ENCODE peak calls at places on chromosomes 12 and 14, in seven cellular contexts. E is ovary, G is adrenal gland, H is upper lobe of left lung, A is Peyer's patch, W is transverse colon, F is esophagus squamous epithelium. Q is an unnamed sample.

GRCh38 chr12:10361084-10361483 is 28.8 kb downstream of the KLRK1 start:
- DNase-seq in E (no peak), G (no peak), H (no peak), A (no peak), W (no peak), F (no peak), Q (no peak)

GRCh38 chr12:124588689-124589318 is 21.4 kb upstream of the NCOR2 start:
- DNase-seq in E (no peak), G (peak; percentile 71), H (peak; percentile 72), A (no peak), W (no peak), F (no peak), Q (no peak)

GRCh38 chr12:105444809-105445102 is 114.3 kb downstream of the C12orf75 start:
- DNase-seq in E (no peak), G (no peak), H (no peak), A (no peak), W (no peak), F (no peak), Q (no peak)

GRCh38 chr14:87250992-87251391 is 742.0 kb downstream of the GALC start:
- DNase-seq in E (no peak), G (no peak), H (no peak), A (no peak), W (no peak), F (no peak), Q (no peak)

GRCh38 chr12:65695077-65695865 is 129.0 kb upstream of the HMGA2 start:
- DNase-seq in E (peak; percentile 33), G (no peak), H (peak; percentile 77), A (no peak), W (peak; percentile 27), F (no peak), Q (no peak)

GRCh38 chr14:84036863-84037262 is 1493.1 kb upstream of the FLRT2 start:
- DNase-seq in E (no peak), G (no peak), H (no peak), A (no peak), W (no peak), F (no peak), Q (no peak)

GRCh38 chr14:55438066-55438683 is 2.2 kb downstream of the TBPL2 start:
- DNase-seq in E (no peak), G (no peak), H (no peak), A (no peak), W (no peak), F (no peak), Q (no peak)

GRCh38 chr12:12717586-12718381 is 616 bp downstream of the CDKN1B start:
- DNase-seq in E (peak; percentile 56), G (peak; percentile 44), H (peak; percentile 48), A (peak; percentile 71), W (peak; percentile 33), F (no peak), Q (peak; percentile 90)

GRCh38 chr12:125178222-125178621 is 113.0 kb downstream of the AACS start:
- DNase-seq in E (no peak), G (no peak), H (no peak), A (no peak), W (no peak), F (no peak), Q (no peak)

GRCh38 chr12:67068773-67069450 is 200.2 kb upstream of the CAND1 start:
- DNase-seq in E (peak; percentile 58), G (peak; percentile 73), H (no peak), A (peak; percentile 76), W (peak; percentile 64), F (no peak), Q (peak; percentile 76)

GRCh38 chr14:36241183-36241582 is 64.7 kb upstream of the PTCSC3 start:
- DNase-seq in E (no peak), G (no peak), H (no peak), A (no peak), W (no peak), F (no peak), Q (no peak)

GRCh38 chr14:50804181-50804721 is 26.7 kb downstream of the NIN start:
- DNase-seq in E (no peak), G (no peak), H (no peak), A (no peak), W (no peak), F (no peak), Q (no peak)

GRCh38 chr14:26841920-26842741 is 244.3 kb upstream of the NOVA1 start:
- DNase-seq in E (peak; percentile 32), G (peak; percentile 30), H (peak; percentile 66), A (no peak), W (peak; percentile 14), F (no peak), Q (no peak)

GRCh38 chr14:104972301-104973211 is 5.6 kb downstream of the AHNAK2 start:
- DNase-seq in E (peak; percentile 73), G (no peak), H (peak; percentile 85), A (peak; percentile 88), W (peak; percentile 84), F (no peak), Q (peak; percentile 71)

GRCh38 chr12:119573086-119573485 is 20.5 kb upstream of the TMEM233 start:
- DNase-seq in E (no peak), G (no peak), H (no peak), A (no peak), W (no peak), F (no peak), Q (no peak)

GRCh38 chr12:5485471-5485870 is 53.6 kb downstream of the NTF3 start:
- DNase-seq in E (no peak), G (no peak), H (no peak), A (no peak), W (no peak), F (no peak), Q (no peak)

GRCh38 chr12:24072302-24072701 is 122.8 kb upstream of the SOX5 start:
- DNase-seq in E (no peak), G (no peak), H (no peak), A (no peak), W (no peak), F (no peak), Q (no peak)

DNA sequence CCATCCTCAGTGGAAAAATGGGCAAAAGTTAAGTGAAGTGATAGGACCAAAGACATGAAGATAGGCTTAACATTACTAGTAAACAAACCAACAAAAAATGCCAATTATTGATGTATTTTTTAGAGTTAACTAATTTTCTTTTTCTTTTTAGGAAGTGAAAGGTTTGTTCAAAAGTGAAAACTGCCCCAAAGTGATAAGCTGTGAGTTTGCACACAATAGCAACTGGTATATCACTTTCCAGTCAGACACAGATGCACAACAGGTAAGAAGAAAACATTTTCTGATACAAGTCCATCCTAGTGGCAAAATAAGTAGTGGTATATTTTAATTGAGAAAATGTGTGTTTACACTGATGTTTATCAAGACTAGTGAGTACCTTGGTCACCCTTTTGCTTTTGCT is 39.6 kb downstream of the LARP4 start:
- DNase-seq in E (no peak), G (no peak), H (no peak), A (no peak), W (no peak), F (no peak), Q (no peak)
- H3K36me3 ChIP-seq in E (no peaks in the 10 kb centered on the region), G (no peaks in the 10 kb centered on the region), H (peaks cover 40% of the 10 kb centered on the region), A (no peaks in the 10 kb centered on the region), W (no peaks in the 10 kb centered on the region), F (no peaks in the 10 kb centered on the region), Q (peaks cover 2% of the 10 kb centered on the region)

GRCh38 chr12:78966062-78966461 is 101.5 kb downstream of the SYT1 start:
- DNase-seq in E (no peak), G (no peak), H (no peak), A (no peak), W (no peak), F (no peak), Q (no peak)
- H3K27ac ChIP-seq in E (no peak overlapping the region), G (no peak overlapping the region), H (no peak overlapping the region), A (no peak overlapping the region), W (no peak overlapping the region), F (no peak overlapping the region), Q (no peak overlapping the region)

GRCh38 chr12:6632026-6632978 is 3.5 kb downstream of the LPAR5 start:
- DNase-seq in E (no peak), G (no peak), H (peak; percentile 30), A (no peak), W (peak; percentile 53), F (no peak), Q (peak; percentile 86)

GRCh38 chr12:6638305-6638704 is 2.5 kb upstream of the LPAR5 start:
- DNase-seq in E (no peak), G (no peak), H (peak; percentile 28), A (no peak), W (no peak), F (no peak), Q (peak; percentile 84)

GRCh38 chr12:6639151-6639773 is 3.5 kb upstream of the LPAR5 start:
- DNase-seq in E (no peak), G (no peak), H (no peak), A (no peak), W (no peak), F (no peak), Q (peak; percentile 82)

GRCh38 chr12:6635375-6635855 is 344 bp downstream of the LPAR5 start:
- DNase-seq in E (no peak), G (no peak), H (no peak), A (no peak), W (no peak), F (no peak), Q (peak; percentile 88)

DNA sequence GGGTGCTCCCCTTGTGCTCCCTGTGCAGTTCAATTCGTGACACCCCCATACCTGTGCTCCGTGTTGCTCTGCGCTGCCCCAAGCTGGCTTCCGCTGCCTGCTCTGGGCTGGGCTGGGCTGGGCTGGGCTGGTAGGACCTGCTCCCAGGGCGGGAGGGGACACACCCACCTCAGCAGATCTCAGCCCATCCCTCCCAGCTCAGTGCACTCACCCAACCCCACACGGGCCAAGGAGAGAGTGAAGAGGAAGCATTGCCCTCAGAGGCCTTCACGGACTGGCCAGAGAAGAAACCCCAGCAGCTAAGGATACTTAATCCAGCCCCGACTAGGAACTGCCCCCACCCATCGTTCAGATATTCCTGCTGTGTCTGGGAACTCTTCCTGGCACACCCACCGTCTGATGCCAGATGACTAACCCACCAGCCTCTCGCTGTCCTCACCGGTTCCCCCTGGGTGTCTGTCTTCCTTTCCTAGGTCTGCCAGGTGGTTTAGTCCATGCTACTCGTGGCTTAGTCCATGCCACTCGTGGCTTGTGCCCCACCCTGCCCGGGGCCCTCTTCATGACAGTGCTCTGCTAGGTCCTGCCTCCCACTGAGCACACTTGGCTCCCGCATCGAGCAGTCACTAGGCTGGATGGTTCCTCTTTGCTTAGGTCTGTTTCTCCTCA is at the start of gene LPAR5:
- DNase-seq in E (no peak), G (no peak), H (peak; percentile 40), A (peak; percentile 91), W (peak; percentile 91), F (no peak), Q (peak; percentile 93)
- TF ChIP-seq POLR2A in E (no peak), G (no peak), H (no peak), A (peak; percentile 88), W (peak; percentile 95), F (no peak), Q (peak; percentile 68)

GRCh38 chr12:51827925-51828818 is 20.3 kb downstream of the FIGNL2 start:
- DNase-seq in E (no peak), G (no peak), H (peak; percentile 81), A (no peak), W (peak; percentile 68), F (no peak), Q (no peak)

GRCh38 chr12:51828951-51829581 is 19.5 kb downstream of the FIGNL2 start:
- DNase-seq in E (no peak), G (no peak), H (no peak), A (no peak), W (no peak), F (no peak), Q (no peak)

GRCh38 chr12:51826881-51827280 is 21.6 kb downstream of the FIGNL2 start:
- DNase-seq in E (no peak), G (no peak), H (no peak), A (no peak), W (no peak), F (no peak), Q (no peak)

GRCh38 chr12:51832708-51833107 is 15.8 kb downstream of the FIGNL2 start:
- DNase-seq in E (no peak), G (no peak), H (no peak), A (no peak), W (no peak), F (no peak), Q (no peak)

GRCh38 chr12:51829641-51830040 is 18.9 kb downstream of the FIGNL2 start:
- DNase-seq in E (no peak), G (no peak), H (no peak), A (no peak), W (no peak), F (no peak), Q (no peak)
- H3K36me3 ChIP-seq in E (no peaks in the 10 kb centered on the region), G (no peaks in the 10 kb centered on the region), H (no peaks in the 10 kb centered on the region), A (no peaks in the 10 kb centered on the region), W (no peaks in the 10 kb centered on the region), F (no peaks in the 10 kb centered on the region), Q (no peaks in the 10 kb centered on the region)

Q was measured in spleen.